ENCODE peak calls at places on chromosomes 12 and 14, in six cellular contexts. One of them, this sample, is unnamed.

GRCh38 chr12:63294327-63294632 is 143.3 kb upstream of the AVPR1A start:
- DNase-seq in A549: peak; percentile 89
- DNase-seq in breast epithelium: no peak
- DNase-seq in Peyer's patch: no peak
- DNase-seq in upper lobe of right lung: no peak
- DNase-seq in AG04450: no peak
- DNase-seq in this sample: peak; percentile 19

GRCh38 chr12:57864382-57864781 is 17.9 kb upstream of the CTDSP2 start:
- DNase-seq in A549: no peak
- DNase-seq in breast epithelium: peak; percentile 19
- DNase-seq in Peyer's patch: no peak
- DNase-seq in upper lobe of right lung: no peak
- DNase-seq in AG04450: no peak
- DNase-seq in this sample: no peak

GRCh38 chr12:22684526-22685118 is 59.7 kb downstream of the ETNK1 start:
- DNase-seq in A549: peak; percentile 50
- DNase-seq in breast epithelium: no peak
- DNase-seq in Peyer's patch: no peak
- DNase-seq in upper lobe of right lung: no peak
- DNase-seq in AG04450: no peak
- DNase-seq in this sample: no peak

GRCh38 chr14:90644882-90645281 is 171.3 kb downstream of the TTC7B start:
- DNase-seq in A549: no peak
- DNase-seq in breast epithelium: no peak
- DNase-seq in Peyer's patch: no peak
- DNase-seq in upper lobe of right lung: no peak
- DNase-seq in AG04450: peak; percentile 69
- DNase-seq in this sample: no peak

GRCh38 chr14:101075025-101075800 is 171.7 kb upstream of the RTL1 start:
- DNase-seq in A549: no peak
- DNase-seq in breast epithelium: peak; percentile 11
- DNase-seq in Peyer's patch: peak; percentile 34
- DNase-seq in upper lobe of right lung: peak; percentile 40
- DNase-seq in AG04450: no peak
- DNase-seq in this sample: no peak

GRCh38 chr12:50052544-50052943 is 4.9 kb upstream of the ASIC1 start:
- DNase-seq in A549: no peak
- DNase-seq in breast epithelium: no peak
- DNase-seq in Peyer's patch: no peak
- DNase-seq in upper lobe of right lung: no peak
- DNase-seq in AG04450: no peak
- DNase-seq in this sample: no peak

GRCh38 chr12:85007836-85008235 is 28.2 kb downstream of the TSPAN19 start:
- DNase-seq in A549: peak; percentile 13
- DNase-seq in breast epithelium: no peak
- DNase-seq in Peyer's patch: no peak
- DNase-seq in upper lobe of right lung: no peak
- DNase-seq in AG04450: no peak
- DNase-seq in this sample: no peak

GRCh38 chr12:65778268-65779090 is 45.8 kb upstream of the HMGA2 start:
- DNase-seq in A549: peak; percentile 9
- DNase-seq in breast epithelium: no peak
- DNase-seq in Peyer's patch: no peak
- DNase-seq in upper lobe of right lung: no peak
- DNase-seq in AG04450: no peak
- DNase-seq in this sample: no peak

GRCh38 chr14:85313801-85314207 is 216.1 kb upstream of the FLRT2 start:
- DNase-seq in A549: no peak
- DNase-seq in breast epithelium: no peak
- DNase-seq in Peyer's patch: no peak
- DNase-seq in upper lobe of right lung: no peak
- DNase-seq in AG04450: peak; percentile 27
- DNase-seq in this sample: peak; percentile 65

GRCh38 chr12:113244015-113244983 is 23.0 kb downstream of the TPCN1 start:
- DNase-seq in A549: no peak
- DNase-seq in breast epithelium: peak; percentile 85
- DNase-seq in Peyer's patch: peak; percentile 64
- DNase-seq in upper lobe of right lung: peak; percentile 84
- DNase-seq in AG04450: no peak
- DNase-seq in this sample: no peak

GRCh38 chr12:30880061-30880460 is 46.5 kb upstream of the TSPAN11 start:
- DNase-seq in A549: no peak
- DNase-seq in breast epithelium: no peak
- DNase-seq in Peyer's patch: no peak
- DNase-seq in upper lobe of right lung: no peak
- DNase-seq in AG04450: no peak
- DNase-seq in this sample: no peak

GRCh38 chr12:109169676-109170075 is 53.3 kb downstream of the ACACB start:
- DNase-seq in A549: no peak
- DNase-seq in breast epithelium: no peak
- DNase-seq in Peyer's patch: no peak
- DNase-seq in upper lobe of right lung: no peak
- DNase-seq in AG04450: no peak
- DNase-seq in this sample: no peak

GRCh38 chr12:49161092-49161795 is 27.6 kb downstream of the TUBA1A start:
- DNase-seq in A549: no peak
- DNase-seq in breast epithelium: no peak
- DNase-seq in Peyer's patch: no peak
- DNase-seq in upper lobe of right lung: no peak
- DNase-seq in AG04450: no peak
- DNase-seq in this sample: no peak

GRCh38 chr12:109767991-109768900 is 54.6 kb downstream of the FAM222A start:
- DNase-seq in A549: no peak
- DNase-seq in breast epithelium: no peak
- DNase-seq in Peyer's patch: peak; percentile 37
- DNase-seq in upper lobe of right lung: peak; percentile 62
- DNase-seq in AG04450: no peak
- DNase-seq in this sample: no peak

GRCh38 chr14:36268957-36269734 is 51.3 kb downstream of the MBIP start:
- DNase-seq in A549: no peak
- DNase-seq in breast epithelium: no peak
- DNase-seq in Peyer's patch: no peak
- DNase-seq in upper lobe of right lung: no peak
- DNase-seq in AG04450: no peak
- DNase-seq in this sample: no peak

GRCh38 chr14:22572562-22573058 is 16.4 kb downstream of the DAD1 start:
- DNase-seq in A549: peak; percentile 65
- DNase-seq in breast epithelium: no peak
- DNase-seq in Peyer's patch: no peak
- DNase-seq in upper lobe of right lung: no peak
- DNase-seq in AG04450: no peak
- DNase-seq in this sample: no peak

GRCh38 chr14:64841121-64841611 is 38.5 kb downstream of the SPTB start:
- DNase-seq in A549: peak; percentile 69
- DNase-seq in breast epithelium: no peak
- DNase-seq in Peyer's patch: no peak
- DNase-seq in upper lobe of right lung: no peak
- DNase-seq in AG04450: peak; percentile 26
- DNase-seq in this sample: peak; percentile 34

GRCh38 chr14:101858791-101859537 is 97.5 kb downstream of the PPP2R5C start:
- DNase-seq in A549: no peak
- DNase-seq in breast epithelium: no peak
- DNase-seq in Peyer's patch: no peak
- DNase-seq in upper lobe of right lung: no peak
- DNase-seq in AG04450: no peak
- DNase-seq in this sample: no peak

GRCh38 chr12:47097276-47097896 is 17.6 kb upstream of the AMIGO2 start:
- DNase-seq in A549: peak; percentile 83
- DNase-seq in breast epithelium: no peak
- DNase-seq in Peyer's patch: no peak
- DNase-seq in upper lobe of right lung: no peak
- DNase-seq in AG04450: no peak
- DNase-seq in this sample: no peak

GRCh38 chr12:58919271-58920101 is 818 bp downstream of the LRIG3 start:
- DNase-seq in A549: peak; percentile 41
- DNase-seq in breast epithelium: peak; percentile 30
- DNase-seq in Peyer's patch: peak; percentile 49
- DNase-seq in upper lobe of right lung: peak; percentile 81
- DNase-seq in AG04450: no peak
- DNase-seq in this sample: no peak

GRCh38 chr14:48398675-48399282 is 723.4 kb upstream of the MDGA2 start:
- DNase-seq in A549: peak; percentile 51
- DNase-seq in breast epithelium: no peak
- DNase-seq in Peyer's patch: no peak
- DNase-seq in upper lobe of right lung: no peak
- DNase-seq in AG04450: no peak
- DNase-seq in this sample: no peak

GRCh38 chr14:24171422-24172260 is at the start of gene REC8:
- DNase-seq in A549: no peak
- DNase-seq in breast epithelium: no peak
- DNase-seq in Peyer's patch: peak; percentile 92
- DNase-seq in upper lobe of right lung: peak; percentile 85
- DNase-seq in AG04450: no peak
- DNase-seq in this sample: no peak

GRCh38 chr12:127150479-127150878 is 1116.5 kb upstream of the TMEM132C start:
- DNase-seq in A549: no peak
- DNase-seq in breast epithelium: no peak
- DNase-seq in Peyer's patch: no peak
- DNase-seq in upper lobe of right lung: no peak
- DNase-seq in AG04450: no peak
- DNase-seq in this sample: no peak

GRCh38 chr12:14390885-14391530 is 25.5 kb downstream of the ATF7IP start:
- DNase-seq in A549: no peak
- DNase-seq in breast epithelium: no peak
- DNase-seq in Peyer's patch: no peak
- DNase-seq in upper lobe of right lung: no peak
- DNase-seq in AG04450: no peak
- DNase-seq in this sample: no peak
- H3K4me3 ChIP-seq in A549: no peak overlapping the region
- H3K4me3 ChIP-seq in breast epithelium: no peak overlapping the region
- H3K4me3 ChIP-seq in Peyer's patch: no peak overlapping the region
- H3K4me3 ChIP-seq in upper lobe of right lung: no peak overlapping the region
- H3K4me3 ChIP-seq in AG04450: no peak overlapping the region
- H3K4me3 ChIP-seq in this sample: no peak overlapping the region

GRCh38 chr12:74900232-74900631 is 309.4 kb downstream of the KCNC2 start:
- DNase-seq in A549: no peak
- DNase-seq in breast epithelium: no peak
- DNase-seq in Peyer's patch: no peak
- DNase-seq in upper lobe of right lung: no peak
- DNase-seq in AG04450: no peak
- DNase-seq in this sample: no peak

GRCh38 chr12:74899031-74899829 is 310.4 kb downstream of the KCNC2 start:
- DNase-seq in A549: no peak
- DNase-seq in breast epithelium: no peak
- DNase-seq in Peyer's patch: no peak
- DNase-seq in upper lobe of right lung: no peak
- DNase-seq in AG04450: no peak
- DNase-seq in this sample: no peak

GRCh38 chr12:74897425-74898211 is 312.0 kb downstream of the KCNC2 start:
- DNase-seq in A549: no peak
- DNase-seq in breast epithelium: no peak
- DNase-seq in Peyer's patch: no peak
- DNase-seq in upper lobe of right lung: no peak
- DNase-seq in AG04450: no peak
- DNase-seq in this sample: no peak

GRCh38 chr12:74906224-74906623 is 303.4 kb downstream of the KCNC2 start:
- DNase-seq in A549: peak; percentile 36
- DNase-seq in breast epithelium: no peak
- DNase-seq in Peyer's patch: no peak
- DNase-seq in upper lobe of right lung: no peak
- DNase-seq in AG04450: no peak
- DNase-seq in this sample: no peak

DNA sequence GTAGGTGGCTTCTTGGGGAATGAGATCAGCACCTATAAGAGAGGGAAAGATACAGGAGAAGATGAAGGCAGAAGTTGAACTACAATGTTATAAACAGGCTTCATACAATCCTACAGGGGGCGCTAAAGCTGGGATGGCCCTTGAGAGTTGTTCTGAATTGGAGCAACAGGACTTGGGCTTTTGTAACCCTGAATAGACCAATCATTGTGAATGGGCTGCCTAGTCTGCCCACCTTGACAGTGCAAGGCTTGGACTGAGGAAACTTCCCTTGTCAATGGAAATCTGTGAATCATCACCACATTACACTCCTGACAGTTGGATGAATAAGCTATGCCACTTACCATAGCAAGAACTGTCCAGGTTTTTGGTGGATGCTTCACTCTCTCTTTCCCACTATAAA is 306.1 kb downstream of the KCNC2 start:
- DNase-seq in A549: peak; percentile 42
- DNase-seq in breast epithelium: no peak
- DNase-seq in Peyer's patch: no peak
- DNase-seq in upper lobe of right lung: no peak
- DNase-seq in AG04450: no peak
- DNase-seq in this sample: no peak
- TF ChIP-seq CTCF in A549: peak; percentile 19
- TF ChIP-seq CTCF in breast epithelium: no peak
- TF ChIP-seq CTCF in Peyer's patch: no peak
- TF ChIP-seq CTCF in upper lobe of right lung: no peak
- TF ChIP-seq CTCF in AG04450: peak; percentile 25
- TF ChIP-seq CTCF in this sample: no peak

DNA sequence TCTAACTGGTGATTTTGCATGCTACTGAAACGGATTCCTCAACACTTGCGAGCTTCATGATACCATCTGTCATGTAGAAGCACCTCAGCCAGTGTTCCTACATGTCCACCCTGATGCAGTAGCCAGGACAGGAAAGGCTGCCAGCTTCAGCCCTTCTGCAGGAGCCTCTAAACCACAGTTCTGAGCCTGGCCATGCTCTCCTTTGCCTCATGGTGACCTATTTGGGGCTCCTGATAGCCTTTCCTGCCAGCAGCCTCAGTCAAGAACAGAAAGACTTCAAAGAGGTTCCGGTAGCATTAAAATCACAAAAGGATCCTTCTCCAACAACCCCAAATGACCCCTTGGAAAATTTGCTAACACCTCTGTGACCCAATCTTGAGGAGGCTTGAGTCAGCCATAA is 96.0 kb downstream of the CNTN1 start:
- DNase-seq in A549: no peak
- DNase-seq in breast epithelium: no peak
- DNase-seq in Peyer's patch: no peak
- DNase-seq in upper lobe of right lung: no peak
- DNase-seq in AG04450: no peak
- DNase-seq in this sample: no peak
- H3K4me3 ChIP-seq in A549: no peak overlapping the region
- H3K4me3 ChIP-seq in breast epithelium: no peak overlapping the region
- H3K4me3 ChIP-seq in Peyer's patch: no peak overlapping the region
- H3K4me3 ChIP-seq in upper lobe of right lung: no peak overlapping the region
- H3K4me3 ChIP-seq in AG04450: no peak overlapping the region
- H3K4me3 ChIP-seq in this sample: no peak overlapping the region

DNA sequence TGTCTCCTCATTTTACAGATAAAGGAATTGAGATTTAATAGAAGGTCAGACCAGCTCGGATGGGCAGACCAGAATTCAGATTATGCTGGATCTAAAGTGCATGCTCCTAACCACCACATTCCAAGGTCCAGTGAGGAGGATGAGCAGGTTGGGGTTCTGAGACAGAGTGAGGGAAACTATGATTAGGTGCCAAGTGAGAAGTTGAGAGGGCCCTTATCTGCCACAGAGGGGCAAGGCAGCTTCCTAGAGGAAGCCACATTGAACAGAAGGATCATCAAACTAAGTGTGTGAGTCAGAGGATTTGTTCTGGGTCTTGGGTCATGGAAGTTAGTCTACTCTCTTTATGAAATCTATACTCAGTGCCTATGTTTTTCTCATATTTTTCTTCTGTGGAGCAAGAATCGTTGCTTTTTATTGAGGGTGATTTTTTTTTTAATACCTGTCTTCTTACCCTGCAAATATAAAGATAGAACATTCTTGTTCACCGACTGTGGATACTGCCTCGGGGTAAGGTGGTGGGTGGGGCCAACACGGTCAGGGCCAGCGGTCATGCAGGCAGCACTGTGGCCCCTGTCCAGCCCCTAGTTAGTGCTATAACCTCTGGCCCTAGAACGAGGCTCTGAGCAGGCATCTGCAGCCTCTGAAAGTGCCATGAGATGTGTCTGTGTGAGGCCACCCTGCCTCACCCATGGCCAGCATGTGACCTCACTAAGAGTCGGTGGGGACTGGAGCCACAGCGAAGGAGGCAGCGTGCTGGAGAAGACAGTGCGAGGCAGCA is 55.6 kb upstream of the PTHLH start:
- DNase-seq in A549: no peak
- DNase-seq in breast epithelium: no peak
- DNase-seq in Peyer's patch: no peak
- DNase-seq in upper lobe of right lung: no peak
- DNase-seq in AG04450: no peak
- DNase-seq in this sample: no peak
- TF ChIP-seq CTCF in A549: no peak
- TF ChIP-seq CTCF in breast epithelium: no peak
- TF ChIP-seq CTCF in Peyer's patch: no peak
- TF ChIP-seq CTCF in upper lobe of right lung: no peak
- TF ChIP-seq CTCF in AG04450: no peak
- TF ChIP-seq CTCF in this sample: no peak

This sample was measured in AG04449.